ENCODE peak calls at places on chromosomes 7 and 10, in six cellular contexts. J is NCI-H774; G is caudate nucleus; M is iPS DF 6.9; F is iPS-NIHi11; C is stimulated activated CD4-positive, alpha-beta T cell treated with anti-CD3 and anti-CD28 coated beads, Interleukin-1b, Interleukin-23, amount 100 ng/mL, for 1 hour. Q is an unnamed sample.

GRCh38 chr7:30745251-30745650 is 6.7 kb upstream of the INMT start:
- DNase-seq in J (no peak), C (no peak), M (no peak), F (no peak), G (no peak), Q (no peak)

GRCh38 chr7:2082357-2083038 is 150.2 kb downstream of the MAD1L1 start:
- DNase-seq in M (no peak), J (no peak), F (peak), C (no peak), G (no peak), Q (no peak)

GRCh38 chr10:90047243-90047729 is 345.9 kb downstream of the KIF20B start:
- DNase-seq in F (no peak), C (no peak), J (no peak), M (no peak), G (no peak), Q (peak)

GRCh38 chr10:32376780-32377179 is 29.8 kb upstream of the EPC1 start:
- DNase-seq in M (no peak), F (no peak), C (no peak), J (no peak), G (no peak), Q (peak)

GRCh38 chr7:70271617-70272081 is 673.4 kb downstream of the AUTS2 start:
- DNase-seq in J (peak), G (no peak), C (no peak), M (no peak), F (no peak), Q (no peak)

GRCh38 chr7:139047970-139048369 is 12.1 kb upstream of the ZC3HAV1L start:
- DNase-seq in J (no peak), M (no peak), C (no peak), F (no peak), G (no peak), Q (no peak)

GRCh38 chr10:123962756-123963469 is 71.3 kb upstream of the CPXM2 start:
- DNase-seq in J (no peak), M (no peak), F (no peak), G (no peak), C (no peak), Q (no peak)

GRCh38 chr10:113326160-113327111 is 226.4 kb upstream of the HABP2 start:
- DNase-seq in F (peak), J (no peak), M (no peak), C (no peak), G (no peak), Q (no peak)

GRCh38 chr7:711093-711966 is 15.2 kb upstream of the DNAAF5 start:
- DNase-seq in J (no peak), G (no peak), C (no peak), F (no peak), M (no peak), Q (no peak)